ENCODE peak calls at places on chromosomes 12 and 14, in seven cellular contexts. P, T, E, V, W, X and G are unnamed samples.

GRCh38 chr12:107461222-107461980 is 224.2 kb upstream of the PWP1 start:
- DNase-seq in P (no peak), T (no peak), E (no peak), V (peak), W (no peak), X (peak), G (no peak)

GRCh38 chr14:99990268-99991170 is 74.7 kb upstream of the EVL start:
- DNase-seq in P (no peak), T (no peak), E (no peak), V (no peak), W (no peak), X (no peak), G (no peak)

GRCh38 chr14:35534884-35535793 is 1.2 kb downstream of the INSM2 start:
- DNase-seq in P (peak), T (peak), E (peak), V (peak), W (peak), X (peak), G (peak)

GRCh38 chr14:104685216-104685997 is 4.0 kb upstream of the INF2 start:
- DNase-seq in P (no peak), T (no peak), E (peak), V (no peak), W (no peak), X (peak), G (no peak)

GRCh38 chr12:123382684-123383083 is 1.2 kb upstream of the KMT5A start:
- DNase-seq in P (no peak), T (no peak), E (no peak), V (no peak), W (no peak), X (no peak), G (no peak)

GRCh38 chr12:51351913-51352532 is 5.5 kb upstream of the CELA1 start:
- DNase-seq in P (no peak), T (peak), E (peak), V (peak), W (peak), X (peak), G (peak)

GRCh38 chr12:83318386-83318971 is 631.8 kb downstream of the TMTC2 start:
- DNase-seq in P (no peak), T (no peak), E (no peak), V (no peak), W (no peak), X (peak), G (no peak)

GRCh38 chr14:99950191-99950590 is 115.0 kb upstream of the EVL start:
- DNase-seq in P (no peak), T (no peak), E (no peak), V (no peak), W (no peak), X (no peak), G (no peak)

GRCh38 chr12:65699251-65699650 is 125.0 kb upstream of the HMGA2 start:
- DNase-seq in P (no peak), T (no peak), E (no peak), V (peak), W (no peak), X (peak), G (no peak)

GRCh38 chr12:57625261-57626032 is 7.6 kb downstream of the B4GALNT1 start:
- DNase-seq in P (no peak), T (no peak), E (peak), V (no peak), W (no peak), X (no peak), G (no peak)

GRCh38 chr12:91346827-91347226 is 164.2 kb upstream of the DCN start:
- DNase-seq in P (no peak), T (no peak), E (no peak), V (no peak), W (no peak), X (no peak), G (no peak)

GRCh38 chr12:6644903-6645302 is 2.3 kb downstream of the ACRBP start:
- DNase-seq in P (no peak), T (no peak), E (peak), V (no peak), W (no peak), X (no peak), G (peak)

GRCh38 chr14:91119556-91120311 is 5.9 kb downstream of the DGLUCY start:
- DNase-seq in P (peak), T (peak), E (no peak), V (peak), W (no peak), X (no peak), G (no peak)

GRCh38 chr12:1797991-1798733 is 22.2 kb upstream of the LRTM2 start:
- DNase-seq in P (no peak), T (no peak), E (peak), V (no peak), W (no peak), X (no peak), G (no peak)

GRCh38 chr14:68961781-68962584 is 17.1 kb downstream of the ACTN1 start:
- DNase-seq in P (no peak), T (peak), E (peak), V (peak), W (no peak), X (no peak), G (peak)

GRCh38 chr12:130460611-130461478 is 123.2 kb downstream of the PIWIL1 start:
- DNase-seq in P (peak), T (no peak), E (no peak), V (no peak), W (no peak), X (no peak), G (no peak)

GRCh38 chr12:13282861-13283260 is 86.3 kb downstream of the EMP1 start:
- DNase-seq in P (no peak), T (no peak), E (peak), V (no peak), W (no peak), X (no peak), G (no peak)

GRCh38 chr14:56797569-56798446 is 12.5 kb downstream of the OTX2 start:
- DNase-seq in P (no peak), T (no peak), E (peak), V (no peak), W (no peak), X (no peak), G (peak)

GRCh38 chr12:110585231-110585799 is 2.2 kb upstream of the PPTC7 start:
- DNase-seq in P (no peak), T (no peak), E (peak), V (peak), W (peak), X (peak), G (no peak)

GRCh38 chr14:28121512-28122297 is 644.9 kb upstream of the FOXG1 start:
- DNase-seq in P (no peak), T (no peak), E (no peak), V (no peak), W (no peak), X (no peak), G (no peak)

GRCh38 chr12:88334271-88334670 is 192.2 kb downstream of the TMTC3 start:
- DNase-seq in P (no peak), T (peak), E (no peak), V (peak), W (no peak), X (peak), G (no peak)

GRCh38 chr12:25714219-25714984 is 161.3 kb upstream of the LMNTD1 start:
- DNase-seq in P (no peak), T (no peak), E (no peak), V (no peak), W (no peak), X (no peak), G (no peak)

GRCh38 chr14:104390941-104391901 is 188.3 kb upstream of the C14orf180 start:
- DNase-seq in P (no peak), T (no peak), E (peak), V (no peak), W (no peak), X (no peak), G (peak)

GRCh38 chr14:98963610-98964009 is 308.4 kb downstream of the BCL11B start:
- DNase-seq in P (no peak), T (no peak), E (peak), V (no peak), W (no peak), X (no peak), G (no peak)

GRCh38 chr12:11718768-11719253 is 69.3 kb downstream of the ETV6 start:
- DNase-seq in P (no peak), T (no peak), E (no peak), V (peak), W (no peak), X (peak), G (no peak)

GRCh38 chr14:104656014-104656714 is 33.3 kb upstream of the INF2 start:
- DNase-seq in P (no peak), T (no peak), E (peak), V (no peak), W (no peak), X (no peak), G (no peak)

GRCh38 chr14:100193417-100194357 is 34.2 kb upstream of the DEGS2 start:
- DNase-seq in P (no peak), T (peak), E (no peak), V (peak), W (no peak), X (no peak), G (no peak)

GRCh38 chr14:101062065-101062450 is 158.5 kb upstream of the RTL1 start:
- DNase-seq in P (peak), T (no peak), E (no peak), V (no peak), W (peak), X (no peak), G (no peak)

GRCh38 chr12:14473707-14474287 is 93.9 kb downstream of the PLBD1 start:
- DNase-seq in P (no peak), T (no peak), E (no peak), V (peak), W (no peak), X (peak), G (no peak)

DNA sequence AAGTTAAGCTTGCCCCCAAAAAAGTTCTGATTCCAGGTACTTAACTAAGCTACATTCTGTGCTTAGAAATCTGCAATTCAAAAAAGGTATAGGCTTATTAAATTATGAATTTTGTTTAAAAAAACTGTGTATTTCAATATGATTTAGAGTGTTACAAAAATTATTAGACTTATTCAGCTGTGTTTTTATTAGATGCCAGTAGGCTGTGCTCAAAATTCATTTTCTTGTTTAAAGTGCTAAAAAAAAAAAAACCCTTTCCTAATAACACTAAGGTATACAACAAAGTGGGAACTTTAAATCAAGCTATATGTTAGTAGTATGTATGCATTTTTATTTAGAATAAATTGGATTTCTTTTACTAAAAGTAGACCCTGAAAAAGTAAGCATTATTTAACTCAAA is 25.0 kb downstream of the LRRC9 start:
- DNase-seq in P (no peak), T (no peak), E (no peak), V (no peak), W (no peak), X (no peak), G (no peak)
- TF ChIP-seq CTCF in P (no peak), T (no peak), E (no peak), V (no peak), W (no peak), X (no peak), G (no peak)

GRCh38 chr14:31164115-31164514 is 43.5 kb downstream of the HECTD1 start:
- DNase-seq in P (no peak), T (no peak), E (no peak), V (no peak), W (no peak), X (no peak), G (no peak)

GRCh38 chr14:31162910-31163649 is 44.5 kb downstream of the HECTD1 start:
- DNase-seq in P (no peak), T (no peak), E (no peak), V (no peak), W (no peak), X (no peak), G (no peak)

GRCh38 chr14:31166271-31166561 is 41.4 kb downstream of the HECTD1 start:
- DNase-seq in P (no peak), T (no peak), E (no peak), V (peak), W (no peak), X (peak), G (no peak)

GRCh38 chr14:31159682-31160296 is 47.8 kb downstream of the HECTD1 start:
- DNase-seq in P (no peak), T (no peak), E (no peak), V (no peak), W (no peak), X (peak), G (no peak)

GRCh38 chr14:31161274-31161673 is 46.3 kb downstream of the HECTD1 start:
- DNase-seq in P (no peak), T (no peak), E (no peak), V (no peak), W (no peak), X (no peak), G (no peak)
- TF ChIP-seq CTCF in P (no peak), T (no peak), E (no peak), V (no peak), W (no peak), X (no peak), G (no peak)

GRCh38 chr14:50311974-50312733 is at the start of the genes DMAC2L and L2HGDH:
- DNase-seq in P (peak), T (peak), E (peak), V (peak), W (peak), X (peak), G (peak)

GRCh38 chr14:50310445-50310844 is 1.6 kb downstream of the L2HGDH start:
- DNase-seq in P (no peak), T (no peak), E (no peak), V (no peak), W (no peak), X (no peak), G (no peak)

GRCh38 chr14:50308363-50308762 is 3.7 kb downstream of the L2HGDH start:
- DNase-seq in P (no peak), T (no peak), E (no peak), V (no peak), W (no peak), X (no peak), G (no peak)

GRCh38 chr14:50312734-50313054 is 570 bp downstream of the DMAC2L start:
- DNase-seq in P (no peak), T (no peak), E (no peak), V (no peak), W (no peak), X (peak), G (no peak)

GRCh38 chr14:50311337-50311973 is 574 bp downstream of the L2HGDH start:
- DNase-seq in P (no peak), T (peak), E (no peak), V (no peak), W (no peak), X (peak), G (peak)
- TF ChIP-seq CTCF in P (no peak), T (no peak), E (peak), V (peak), W (peak), X (peak), G (peak)

GRCh38 chr12:117760990-117761389 is 207.8 kb downstream of the KSR2 start:
- DNase-seq in P (no peak), T (no peak), E (peak), V (no peak), W (no peak), X (no peak), G (no peak)
- TF ChIP-seq CTCF in P (no peak), T (no peak), E (no peak), V (no peak), W (no peak), X (no peak), G (no peak)

GRCh38 chr12:115785548-115785947 is 491.9 kb downstream of the MED13L start:
- DNase-seq in P (no peak), T (no peak), E (no peak), V (no peak), W (no peak), X (no peak), G (no peak)
- TF ChIP-seq CTCF in P (no peak), T (no peak), E (peak), V (peak), W (no peak), X (no peak), G (no peak)

GRCh38 chr14:96944297-96944696 is 147.1 kb downstream of the VRK1 start:
- DNase-seq in P (no peak), T (no peak), E (peak), V (no peak), W (no peak), X (no peak), G (no peak)

GRCh38 chr14:96934961-96935360 is 137.8 kb downstream of the VRK1 start:
- DNase-seq in P (no peak), T (no peak), E (no peak), V (no peak), W (no peak), X (no peak), G (no peak)

GRCh38 chr14:96940009-96940408 is 142.8 kb downstream of the VRK1 start:
- DNase-seq in P (no peak), T (no peak), E (peak), V (no peak), W (no peak), X (no peak), G (peak)

DNA sequence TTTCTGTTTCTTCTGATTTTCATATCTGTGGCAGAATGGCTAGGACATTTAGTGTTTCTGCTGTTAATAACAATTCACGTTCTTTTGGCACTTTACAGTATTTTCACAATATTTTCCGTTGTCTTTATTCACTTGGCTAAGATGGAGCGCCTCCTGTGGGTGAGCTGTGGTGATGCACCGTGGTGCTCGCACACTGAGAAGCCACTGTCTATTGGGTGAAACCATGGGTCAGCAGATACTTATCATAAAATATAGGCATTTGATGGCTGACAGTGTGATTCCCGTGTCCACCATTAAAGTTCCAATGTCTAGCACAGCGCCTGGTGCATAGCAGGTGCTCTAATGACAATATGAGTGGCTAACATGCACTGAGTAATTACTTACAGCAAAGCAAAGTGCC is 141.8 kb downstream of the VRK1 start:
- DNase-seq in P (no peak), T (no peak), E (peak), V (no peak), W (no peak), X (no peak), G (peak)
- TF ChIP-seq CTCF in P (no peak), T (peak), E (peak), V (no peak), W (peak), X (peak), G (peak)